ENCODE peak calls at places on chromosome 11, in seven cellular contexts. One of them, this sample, is unnamed. For H3K9me3, the result is how much of the 10 kb centered on the place peaks cover.

GRCh38 chr11:111408789-111409727 is 30.0 kb upstream of the POU2AF1 start:
- DNase-seq in transverse colon: no peak
- DNase-seq in heart left ventricle: no peak
- DNase-seq in spleen: no peak
- DNase-seq in mammary epithelial cell: peak
- DNase-seq in hepatocyte: no peak
- DNase-seq in CD8-positive, alpha-beta memory T cell: no peak
- DNase-seq in this sample: no peak

GRCh38 chr11:128513915-128514681 is 73.3 kb downstream of the ETS1 start:
- DNase-seq in mammary epithelial cell: no peak
- DNase-seq in hepatocyte: no peak
- DNase-seq in heart left ventricle: no peak
- DNase-seq in CD8-positive, alpha-beta memory T cell: peak
- DNase-seq in transverse colon: no peak
- DNase-seq in spleen: no peak
- DNase-seq in this sample: no peak

GRCh38 chr11:45028921-45029680 is 78.4 kb upstream of the TP53I11 start:
- DNase-seq in mammary epithelial cell: no peak
- DNase-seq in heart left ventricle: no peak
- DNase-seq in transverse colon: no peak
- DNase-seq in CD8-positive, alpha-beta memory T cell: no peak
- DNase-seq in hepatocyte: no peak
- DNase-seq in spleen: no peak
- DNase-seq in this sample: no peak

GRCh38 chr11:133821776-133822175 is 23.5 kb downstream of the SPATA19 start:
- DNase-seq in hepatocyte: peak
- DNase-seq in spleen: no peak
- DNase-seq in mammary epithelial cell: no peak
- DNase-seq in heart left ventricle: peak
- DNase-seq in CD8-positive, alpha-beta memory T cell: no peak
- DNase-seq in transverse colon: peak
- DNase-seq in this sample: no peak

GRCh38 chr11:96149743-96150555 is 193.0 kb downstream of the MAML2 start:
- DNase-seq in mammary epithelial cell: peak
- DNase-seq in spleen: no peak
- DNase-seq in heart left ventricle: no peak
- DNase-seq in transverse colon: no peak
- DNase-seq in CD8-positive, alpha-beta memory T cell: no peak
- DNase-seq in hepatocyte: peak
- DNase-seq in this sample: no peak

GRCh38 chr11:101474666-101475065 is 109.1 kb downstream of the TRPC6 start:
- DNase-seq in CD8-positive, alpha-beta memory T cell: no peak
- DNase-seq in mammary epithelial cell: no peak
- DNase-seq in transverse colon: no peak
- DNase-seq in spleen: no peak
- DNase-seq in hepatocyte: no peak
- DNase-seq in heart left ventricle: no peak
- DNase-seq in this sample: no peak

GRCh38 chr11:6431861-6432260 is 8.9 kb downstream of the HPX start:
- DNase-seq in mammary epithelial cell: peak
- DNase-seq in spleen: no peak
- DNase-seq in hepatocyte: no peak
- DNase-seq in transverse colon: no peak
- DNase-seq in CD8-positive, alpha-beta memory T cell: no peak
- DNase-seq in heart left ventricle: no peak
- DNase-seq in this sample: no peak

GRCh38 chr11:92311616-92312449 is 87.2 kb downstream of the FAT3 start:
- DNase-seq in mammary epithelial cell: no peak
- DNase-seq in transverse colon: no peak
- DNase-seq in hepatocyte: no peak
- DNase-seq in heart left ventricle: no peak
- DNase-seq in spleen: no peak
- DNase-seq in CD8-positive, alpha-beta memory T cell: no peak
- DNase-seq in this sample: no peak

GRCh38 chr11:11786771-11787170 is 55.0 kb upstream of the USP47 start:
- DNase-seq in heart left ventricle: no peak
- DNase-seq in CD8-positive, alpha-beta memory T cell: no peak
- DNase-seq in transverse colon: no peak
- DNase-seq in mammary epithelial cell: no peak
- DNase-seq in spleen: no peak
- DNase-seq in hepatocyte: peak
- DNase-seq in this sample: no peak

GRCh38 chr11:19800162-19800561 is 87.5 kb downstream of the NAV2 start:
- DNase-seq in mammary epithelial cell: no peak
- DNase-seq in transverse colon: no peak
- DNase-seq in heart left ventricle: no peak
- DNase-seq in CD8-positive, alpha-beta memory T cell: no peak
- DNase-seq in hepatocyte: no peak
- DNase-seq in spleen: no peak
- DNase-seq in this sample: no peak

GRCh38 chr11:65489706-65490310 is 9.0 kb upstream of the MALAT1 start:
- DNase-seq in heart left ventricle: peak
- DNase-seq in CD8-positive, alpha-beta memory T cell: no peak
- DNase-seq in mammary epithelial cell: no peak
- DNase-seq in hepatocyte: peak
- DNase-seq in transverse colon: peak
- DNase-seq in spleen: no peak
- DNase-seq in this sample: no peak

GRCh38 chr11:69453151-69453550 is 28.3 kb upstream of the LINC01488 start:
- DNase-seq in transverse colon: no peak
- DNase-seq in mammary epithelial cell: no peak
- DNase-seq in spleen: no peak
- DNase-seq in CD8-positive, alpha-beta memory T cell: no peak
- DNase-seq in heart left ventricle: no peak
- DNase-seq in hepatocyte: no peak
- DNase-seq in this sample: no peak

GRCh38 chr11:14386895-14387480 is 28.0 kb upstream of the RRAS2 start:
- DNase-seq in CD8-positive, alpha-beta memory T cell: no peak
- DNase-seq in spleen: no peak
- DNase-seq in transverse colon: no peak
- DNase-seq in mammary epithelial cell: no peak
- DNase-seq in hepatocyte: peak
- DNase-seq in heart left ventricle: peak
- DNase-seq in this sample: no peak

GRCh38 chr11:120173771-120174170 is 35.9 kb upstream of the TRIM29 start:
- DNase-seq in heart left ventricle: no peak
- DNase-seq in transverse colon: no peak
- DNase-seq in CD8-positive, alpha-beta memory T cell: no peak
- DNase-seq in mammary epithelial cell: no peak
- DNase-seq in hepatocyte: no peak
- DNase-seq in spleen: no peak
- DNase-seq in this sample: no peak

GRCh38 chr11:20367313-20367948 is 3.9 kb downstream of the HTATIP2 start:
- DNase-seq in mammary epithelial cell: peak
- DNase-seq in transverse colon: peak
- DNase-seq in hepatocyte: peak
- DNase-seq in spleen: no peak
- DNase-seq in CD8-positive, alpha-beta memory T cell: no peak
- DNase-seq in heart left ventricle: no peak
- DNase-seq in this sample: no peak

GRCh38 chr11:116534270-116534975 is 238.4 kb downstream of the BUD13 start:
- DNase-seq in transverse colon: no peak
- DNase-seq in CD8-positive, alpha-beta memory T cell: no peak
- DNase-seq in spleen: no peak
- DNase-seq in mammary epithelial cell: no peak
- DNase-seq in hepatocyte: no peak
- DNase-seq in heart left ventricle: no peak
- DNase-seq in this sample: no peak

GRCh38 chr11:72072348-72072747 is 8.0 kb downstream of the NUMA1 start:
- DNase-seq in spleen: no peak
- DNase-seq in hepatocyte: peak
- DNase-seq in transverse colon: no peak
- DNase-seq in mammary epithelial cell: peak
- DNase-seq in heart left ventricle: no peak
- DNase-seq in CD8-positive, alpha-beta memory T cell: no peak
- DNase-seq in this sample: no peak

GRCh38 chr11:115682901-115683300 is 178.7 kb upstream of the CADM1 start:
- DNase-seq in mammary epithelial cell: no peak
- DNase-seq in heart left ventricle: no peak
- DNase-seq in CD8-positive, alpha-beta memory T cell: no peak
- DNase-seq in spleen: no peak
- DNase-seq in transverse colon: no peak
- DNase-seq in hepatocyte: no peak
- DNase-seq in this sample: no peak

GRCh38 chr11:133058501-133058900 is 473.8 kb downstream of the OPCML start:
- DNase-seq in heart left ventricle: no peak
- DNase-seq in spleen: no peak
- DNase-seq in CD8-positive, alpha-beta memory T cell: no peak
- DNase-seq in hepatocyte: no peak
- DNase-seq in mammary epithelial cell: no peak
- DNase-seq in transverse colon: no peak
- DNase-seq in this sample: no peak

GRCh38 chr11:64251986-64252837 is 882 bp downstream of the PLCB3 start:
- DNase-seq in spleen: no peak
- DNase-seq in heart left ventricle: peak
- DNase-seq in mammary epithelial cell: peak
- DNase-seq in transverse colon: peak
- DNase-seq in hepatocyte: peak
- DNase-seq in CD8-positive, alpha-beta memory T cell: no peak
- DNase-seq in this sample: no peak

GRCh38 chr11:80241766-80242165 is 800.9 kb upstream of the TENM4 start:
- DNase-seq in mammary epithelial cell: peak
- DNase-seq in spleen: no peak
- DNase-seq in hepatocyte: no peak
- DNase-seq in heart left ventricle: no peak
- DNase-seq in transverse colon: no peak
- DNase-seq in CD8-positive, alpha-beta memory T cell: no peak
- DNase-seq in this sample: no peak

GRCh38 chr11:106091480-106092123 is 14.1 kb downstream of the AASDHPPT start:
- DNase-seq in transverse colon: no peak
- DNase-seq in mammary epithelial cell: peak
- DNase-seq in spleen: no peak
- DNase-seq in heart left ventricle: no peak
- DNase-seq in hepatocyte: peak
- DNase-seq in CD8-positive, alpha-beta memory T cell: no peak
- DNase-seq in this sample: no peak

GRCh38 chr11:36577373-36577772 is 9.6 kb downstream of the RAG1 start:
- DNase-seq in hepatocyte: no peak
- DNase-seq in heart left ventricle: no peak
- DNase-seq in spleen: no peak
- DNase-seq in transverse colon: no peak
- DNase-seq in mammary epithelial cell: no peak
- DNase-seq in CD8-positive, alpha-beta memory T cell: no peak
- DNase-seq in this sample: no peak

GRCh38 chr11:131809203-131809948 is 439.0 kb downstream of the NTM start:
- DNase-seq in spleen: no peak
- DNase-seq in CD8-positive, alpha-beta memory T cell: no peak
- DNase-seq in transverse colon: no peak
- DNase-seq in hepatocyte: no peak
- DNase-seq in heart left ventricle: no peak
- DNase-seq in mammary epithelial cell: peak
- DNase-seq in this sample: no peak

GRCh38 chr11:69241075-69241740 is 52.7 kb upstream of the MYEOV start:
- DNase-seq in mammary epithelial cell: no peak
- DNase-seq in spleen: no peak
- DNase-seq in transverse colon: no peak
- DNase-seq in hepatocyte: no peak
- DNase-seq in heart left ventricle: no peak
- DNase-seq in CD8-positive, alpha-beta memory T cell: no peak
- DNase-seq in this sample: no peak

DNA sequence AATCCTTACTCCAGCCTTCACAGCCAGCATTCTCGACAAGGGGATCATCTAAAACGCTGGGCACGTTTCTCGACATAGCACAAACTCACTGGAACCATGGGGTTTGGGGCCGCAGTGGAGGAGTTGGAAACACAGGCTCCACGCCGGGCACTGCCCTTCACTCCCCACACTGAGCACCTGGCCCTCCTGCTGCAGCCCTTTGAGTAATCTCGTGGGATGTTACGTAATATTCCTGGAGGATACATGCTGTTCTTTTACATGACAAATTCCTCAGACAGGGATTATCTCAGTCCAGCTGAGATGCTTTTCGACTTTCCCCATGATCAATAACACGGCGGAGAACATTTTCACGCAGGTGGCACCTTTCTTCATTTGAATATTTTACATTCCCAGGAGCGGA is 408.0 kb downstream of the SHANK2 start:
- DNase-seq in spleen: no peak
- DNase-seq in transverse colon: no peak
- DNase-seq in hepatocyte: no peak
- DNase-seq in CD8-positive, alpha-beta memory T cell: no peak
- DNase-seq in mammary epithelial cell: no peak
- DNase-seq in heart left ventricle: no peak
- DNase-seq in this sample: no peak
- H3K9me3 ChIP-seq in spleen: under half
- H3K9me3 ChIP-seq in transverse colon: under half
- H3K9me3 ChIP-seq in hepatocyte: under half
- H3K9me3 ChIP-seq in CD8-positive, alpha-beta memory T cell: under half
- H3K9me3 ChIP-seq in mammary epithelial cell: under half
- H3K9me3 ChIP-seq in heart left ventricle: under half
- H3K9me3 ChIP-seq in this sample: under half

GRCh38 chr11:47299078-47299477 is 29.1 kb downstream of the MADD start:
- DNase-seq in CD8-positive, alpha-beta memory T cell: no peak
- DNase-seq in mammary epithelial cell: no peak
- DNase-seq in transverse colon: no peak
- DNase-seq in heart left ventricle: no peak
- DNase-seq in spleen: no peak
- DNase-seq in hepatocyte: no peak
- DNase-seq in this sample: no peak
- H3K9me3 ChIP-seq in CD8-positive, alpha-beta memory T cell: under half
- H3K9me3 ChIP-seq in mammary epithelial cell: under half
- H3K9me3 ChIP-seq in transverse colon: under half
- H3K9me3 ChIP-seq in heart left ventricle: under half
- H3K9me3 ChIP-seq in spleen: under half
- H3K9me3 ChIP-seq in hepatocyte: under half
- H3K9me3 ChIP-seq in this sample: under half

GRCh38 chr11:2655320-2655719 is 44.5 kb downstream of the KCNQ1OT1 start:
- DNase-seq in heart left ventricle: no peak
- DNase-seq in spleen: no peak
- DNase-seq in CD8-positive, alpha-beta memory T cell: no peak
- DNase-seq in mammary epithelial cell: no peak
- DNase-seq in hepatocyte: no peak
- DNase-seq in transverse colon: no peak
- DNase-seq in this sample: no peak

GRCh38 chr11:2657697-2658284 is 42.0 kb downstream of the KCNQ1OT1 start:
- DNase-seq in transverse colon: no peak
- DNase-seq in CD8-positive, alpha-beta memory T cell: no peak
- DNase-seq in hepatocyte: no peak
- DNase-seq in spleen: no peak
- DNase-seq in mammary epithelial cell: no peak
- DNase-seq in heart left ventricle: no peak
- DNase-seq in this sample: no peak

GRCh38 chr11:2653930-2654739 is 45.7 kb downstream of the KCNQ1OT1 start:
- DNase-seq in heart left ventricle: no peak
- DNase-seq in mammary epithelial cell: no peak
- DNase-seq in transverse colon: no peak
- DNase-seq in CD8-positive, alpha-beta memory T cell: no peak
- DNase-seq in spleen: peak
- DNase-seq in hepatocyte: no peak
- DNase-seq in this sample: no peak

GRCh38 chr11:2655834-2656622 is 43.8 kb downstream of the KCNQ1OT1 start:
- DNase-seq in hepatocyte: no peak
- DNase-seq in transverse colon: no peak
- DNase-seq in CD8-positive, alpha-beta memory T cell: no peak
- DNase-seq in spleen: no peak
- DNase-seq in mammary epithelial cell: peak
- DNase-seq in heart left ventricle: no peak
- DNase-seq in this sample: no peak

GRCh38 chr11:2656859-2657258 is 42.9 kb downstream of the KCNQ1OT1 start:
- DNase-seq in hepatocyte: no peak
- DNase-seq in spleen: no peak
- DNase-seq in transverse colon: no peak
- DNase-seq in mammary epithelial cell: no peak
- DNase-seq in heart left ventricle: no peak
- DNase-seq in CD8-positive, alpha-beta memory T cell: no peak
- DNase-seq in this sample: no peak
- H3K9me3 ChIP-seq in hepatocyte: under half
- H3K9me3 ChIP-seq in spleen: under half
- H3K9me3 ChIP-seq in transverse colon: under half
- H3K9me3 ChIP-seq in mammary epithelial cell: under half
- H3K9me3 ChIP-seq in heart left ventricle: under half
- H3K9me3 ChIP-seq in CD8-positive, alpha-beta memory T cell: under half
- H3K9me3 ChIP-seq in this sample: under half

GRCh38 chr11:38266691-38267090 is 1668.7 kb upstream of the RAG2 start:
- DNase-seq in mammary epithelial cell: no peak
- DNase-seq in heart left ventricle: no peak
- DNase-seq in spleen: no peak
- DNase-seq in CD8-positive, alpha-beta memory T cell: no peak
- DNase-seq in hepatocyte: no peak
- DNase-seq in transverse colon: no peak
- DNase-seq in this sample: no peak
- H3K9me3 ChIP-seq in mammary epithelial cell: under half
- H3K9me3 ChIP-seq in heart left ventricle: under half
- H3K9me3 ChIP-seq in spleen: under half
- H3K9me3 ChIP-seq in CD8-positive, alpha-beta memory T cell: under half
- H3K9me3 ChIP-seq in hepatocyte: under half
- H3K9me3 ChIP-seq in transverse colon: under half
- H3K9me3 ChIP-seq in this sample: under half

This sample was measured in T-helper 17 cell.